ENCODE peak calls at places on chromosomes 5 and 9, in eight cellular contexts. One of them, this sample, is unnamed.

GRCh38 chr5:107257885-107258520 is 412.7 kb downstream of the EFNA5 start:
- ATAC-seq in central memory CD8-positive, alpha-beta T cell: no peak
- ATAC-seq in CD4-positive, alpha-beta T cell: no peak
- ATAC-seq in activated CD8-positive, alpha-beta T cell treated with anti-CD3 and anti-CD28 coated beads for 36 hours: no peak
- ATAC-seq in T-helper 17 cell: no peak
- ATAC-seq in effector memory CD8-positive, alpha-beta T cell: no peak
- ATAC-seq in natural killer cell: no peak
- ATAC-seq in left ventricle myocardium superior: no peak
- ATAC-seq in this sample: no peak

GRCh38 chr5:137560414-137560813 is 61.3 kb upstream of the SPOCK1 start:
- ATAC-seq in activated CD8-positive, alpha-beta T cell treated with anti-CD3 and anti-CD28 coated beads for 36 hours: no peak
- ATAC-seq in left ventricle myocardium superior: no peak
- ATAC-seq in T-helper 17 cell: no peak
- ATAC-seq in CD4-positive, alpha-beta T cell: no peak
- ATAC-seq in central memory CD8-positive, alpha-beta T cell: no peak
- ATAC-seq in effector memory CD8-positive, alpha-beta T cell: no peak
- ATAC-seq in natural killer cell: no peak
- ATAC-seq in this sample: no peak

GRCh38 chr9:126482361-126483044 is 131.2 kb upstream of the LMX1B start:
- ATAC-seq in T-helper 17 cell: no peak
- ATAC-seq in natural killer cell: peak; percentile 48
- ATAC-seq in left ventricle myocardium superior: peak; percentile 41
- ATAC-seq in CD4-positive, alpha-beta T cell: no peak
- ATAC-seq in effector memory CD8-positive, alpha-beta T cell: no peak
- ATAC-seq in central memory CD8-positive, alpha-beta T cell: no peak
- ATAC-seq in activated CD8-positive, alpha-beta T cell treated with anti-CD3 and anti-CD28 coated beads for 36 hours: no peak
- ATAC-seq in this sample: no peak

GRCh38 chr5:126422994-126423788 is at the start of gene GRAMD2B:
- ATAC-seq in T-helper 17 cell: peak; percentile 95
- ATAC-seq in CD4-positive, alpha-beta T cell: peak; percentile 95
- ATAC-seq in activated CD8-positive, alpha-beta T cell treated with anti-CD3 and anti-CD28 coated beads for 36 hours: peak; percentile 92
- ATAC-seq in natural killer cell: peak; percentile 92
- ATAC-seq in central memory CD8-positive, alpha-beta T cell: peak; percentile 97
- ATAC-seq in effector memory CD8-positive, alpha-beta T cell: peak; percentile 94
- ATAC-seq in left ventricle myocardium superior: peak; percentile 98
- ATAC-seq in this sample: peak; percentile 92

GRCh38 chr5:28542968-28543367 is 1504.6 kb upstream of the CDH9 start:
- ATAC-seq in left ventricle myocardium superior: no peak
- ATAC-seq in natural killer cell: no peak
- ATAC-seq in CD4-positive, alpha-beta T cell: no peak
- ATAC-seq in central memory CD8-positive, alpha-beta T cell: no peak
- ATAC-seq in T-helper 17 cell: no peak
- ATAC-seq in activated CD8-positive, alpha-beta T cell treated with anti-CD3 and anti-CD28 coated beads for 36 hours: no peak
- ATAC-seq in effector memory CD8-positive, alpha-beta T cell: no peak
- ATAC-seq in this sample: no peak

GRCh38 chr9:115469826-115470225 is 351.9 kb upstream of the TNC start:
- ATAC-seq in CD4-positive, alpha-beta T cell: no peak
- ATAC-seq in natural killer cell: no peak
- ATAC-seq in activated CD8-positive, alpha-beta T cell treated with anti-CD3 and anti-CD28 coated beads for 36 hours: no peak
- ATAC-seq in left ventricle myocardium superior: no peak
- ATAC-seq in central memory CD8-positive, alpha-beta T cell: no peak
- ATAC-seq in T-helper 17 cell: no peak
- ATAC-seq in effector memory CD8-positive, alpha-beta T cell: no peak
- ATAC-seq in this sample: no peak

GRCh38 chr9:136171009-136171800 is 33.7 kb downstream of the LHX3 start:
- ATAC-seq in T-helper 17 cell: no peak
- ATAC-seq in left ventricle myocardium superior: no peak
- ATAC-seq in central memory CD8-positive, alpha-beta T cell: no peak
- ATAC-seq in activated CD8-positive, alpha-beta T cell treated with anti-CD3 and anti-CD28 coated beads for 36 hours: no peak
- ATAC-seq in CD4-positive, alpha-beta T cell: no peak
- ATAC-seq in natural killer cell: no peak
- ATAC-seq in effector memory CD8-positive, alpha-beta T cell: no peak
- ATAC-seq in this sample: no peak

GRCh38 chr5:88474574-88474973 is 205.9 kb upstream of the TMEM161B start:
- ATAC-seq in CD4-positive, alpha-beta T cell: no peak
- ATAC-seq in central memory CD8-positive, alpha-beta T cell: no peak
- ATAC-seq in left ventricle myocardium superior: no peak
- ATAC-seq in T-helper 17 cell: no peak
- ATAC-seq in activated CD8-positive, alpha-beta T cell treated with anti-CD3 and anti-CD28 coated beads for 36 hours: no peak
- ATAC-seq in natural killer cell: no peak
- ATAC-seq in effector memory CD8-positive, alpha-beta T cell: no peak
- ATAC-seq in this sample: no peak

GRCh38 chr9:88586452-88586851 is 51.5 kb downstream of the NXNL2 start:
- ATAC-seq in T-helper 17 cell: no peak
- ATAC-seq in activated CD8-positive, alpha-beta T cell treated with anti-CD3 and anti-CD28 coated beads for 36 hours: no peak
- ATAC-seq in effector memory CD8-positive, alpha-beta T cell: no peak
- ATAC-seq in CD4-positive, alpha-beta T cell: no peak
- ATAC-seq in natural killer cell: no peak
- ATAC-seq in left ventricle myocardium superior: no peak
- ATAC-seq in central memory CD8-positive, alpha-beta T cell: no peak
- ATAC-seq in this sample: no peak

GRCh38 chr5:176994460-176995121 is 12.0 kb downstream of the UIMC1 start:
- ATAC-seq in CD4-positive, alpha-beta T cell: no peak
- ATAC-seq in central memory CD8-positive, alpha-beta T cell: no peak
- ATAC-seq in natural killer cell: no peak
- ATAC-seq in left ventricle myocardium superior: peak; percentile 73
- ATAC-seq in activated CD8-positive, alpha-beta T cell treated with anti-CD3 and anti-CD28 coated beads for 36 hours: no peak
- ATAC-seq in effector memory CD8-positive, alpha-beta T cell: no peak
- ATAC-seq in T-helper 17 cell: peak; percentile 61
- ATAC-seq in this sample: peak; percentile 91

GRCh38 chr5:128494516-128494915 is 43.5 kb downstream of the FBN2 start:
- ATAC-seq in effector memory CD8-positive, alpha-beta T cell: no peak
- ATAC-seq in natural killer cell: no peak
- ATAC-seq in left ventricle myocardium superior: no peak
- ATAC-seq in activated CD8-positive, alpha-beta T cell treated with anti-CD3 and anti-CD28 coated beads for 36 hours: no peak
- ATAC-seq in central memory CD8-positive, alpha-beta T cell: no peak
- ATAC-seq in T-helper 17 cell: no peak
- ATAC-seq in CD4-positive, alpha-beta T cell: no peak
- ATAC-seq in this sample: no peak

GRCh38 chr9:70610287-70610644 is 195.8 kb upstream of the KLF9 start:
- ATAC-seq in T-helper 17 cell: no peak
- ATAC-seq in central memory CD8-positive, alpha-beta T cell: peak; percentile 32
- ATAC-seq in natural killer cell: peak; percentile 87
- ATAC-seq in activated CD8-positive, alpha-beta T cell treated with anti-CD3 and anti-CD28 coated beads for 36 hours: no peak
- ATAC-seq in left ventricle myocardium superior: no peak
- ATAC-seq in CD4-positive, alpha-beta T cell: no peak
- ATAC-seq in effector memory CD8-positive, alpha-beta T cell: peak; percentile 21
- ATAC-seq in this sample: no peak

GRCh38 chr9:124210697-124211096 is 47.1 kb upstream of the NEK6 start:
- ATAC-seq in activated CD8-positive, alpha-beta T cell treated with anti-CD3 and anti-CD28 coated beads for 36 hours: peak; percentile 94
- ATAC-seq in left ventricle myocardium superior: no peak
- ATAC-seq in effector memory CD8-positive, alpha-beta T cell: no peak
- ATAC-seq in T-helper 17 cell: peak; percentile 48
- ATAC-seq in central memory CD8-positive, alpha-beta T cell: no peak
- ATAC-seq in CD4-positive, alpha-beta T cell: no peak
- ATAC-seq in natural killer cell: no peak
- ATAC-seq in this sample: peak; percentile 83

GRCh38 chr5:113212244-113212920 is 222.4 kb downstream of the TSSK1B start:
- ATAC-seq in effector memory CD8-positive, alpha-beta T cell: no peak
- ATAC-seq in activated CD8-positive, alpha-beta T cell treated with anti-CD3 and anti-CD28 coated beads for 36 hours: no peak
- ATAC-seq in natural killer cell: no peak
- ATAC-seq in CD4-positive, alpha-beta T cell: no peak
- ATAC-seq in left ventricle myocardium superior: peak; percentile 70
- ATAC-seq in central memory CD8-positive, alpha-beta T cell: no peak
- ATAC-seq in T-helper 17 cell: no peak
- ATAC-seq in this sample: no peak

GRCh38 chr5:146548781-146549449 is 32.9 kb upstream of the GPR151 start:
- ATAC-seq in effector memory CD8-positive, alpha-beta T cell: no peak
- ATAC-seq in natural killer cell: no peak
- ATAC-seq in central memory CD8-positive, alpha-beta T cell: no peak
- ATAC-seq in CD4-positive, alpha-beta T cell: no peak
- ATAC-seq in activated CD8-positive, alpha-beta T cell treated with anti-CD3 and anti-CD28 coated beads for 36 hours: no peak
- ATAC-seq in left ventricle myocardium superior: no peak
- ATAC-seq in T-helper 17 cell: no peak
- ATAC-seq in this sample: no peak

GRCh38 chr5:174520420-174521396 is 203.7 kb upstream of the MSX2 start:
- ATAC-seq in activated CD8-positive, alpha-beta T cell treated with anti-CD3 and anti-CD28 coated beads for 36 hours: no peak
- ATAC-seq in T-helper 17 cell: no peak
- ATAC-seq in effector memory CD8-positive, alpha-beta T cell: no peak
- ATAC-seq in CD4-positive, alpha-beta T cell: no peak
- ATAC-seq in natural killer cell: no peak
- ATAC-seq in left ventricle myocardium superior: no peak
- ATAC-seq in central memory CD8-positive, alpha-beta T cell: no peak
- ATAC-seq in this sample: no peak

GRCh38 chr5:6356578-6357164 is 21.7 kb downstream of the MED10 start:
- ATAC-seq in activated CD8-positive, alpha-beta T cell treated with anti-CD3 and anti-CD28 coated beads for 36 hours: no peak
- ATAC-seq in effector memory CD8-positive, alpha-beta T cell: no peak
- ATAC-seq in CD4-positive, alpha-beta T cell: no peak
- ATAC-seq in left ventricle myocardium superior: no peak
- ATAC-seq in T-helper 17 cell: no peak
- ATAC-seq in natural killer cell: no peak
- ATAC-seq in central memory CD8-positive, alpha-beta T cell: no peak
- ATAC-seq in this sample: no peak

GRCh38 chr5:16492398-16493175 is 27.0 kb upstream of the ZNF622 start:
- ATAC-seq in central memory CD8-positive, alpha-beta T cell: no peak
- ATAC-seq in T-helper 17 cell: no peak
- ATAC-seq in activated CD8-positive, alpha-beta T cell treated with anti-CD3 and anti-CD28 coated beads for 36 hours: no peak
- ATAC-seq in effector memory CD8-positive, alpha-beta T cell: no peak
- ATAC-seq in left ventricle myocardium superior: peak; percentile 77
- ATAC-seq in CD4-positive, alpha-beta T cell: no peak
- ATAC-seq in natural killer cell: no peak
- ATAC-seq in this sample: no peak

GRCh38 chr5:94361832-94362754 is 256.3 kb downstream of the KIAA0825 start:
- ATAC-seq in effector memory CD8-positive, alpha-beta T cell: no peak
- ATAC-seq in activated CD8-positive, alpha-beta T cell treated with anti-CD3 and anti-CD28 coated beads for 36 hours: no peak
- ATAC-seq in T-helper 17 cell: no peak
- ATAC-seq in left ventricle myocardium superior: no peak
- ATAC-seq in CD4-positive, alpha-beta T cell: no peak
- ATAC-seq in natural killer cell: no peak
- ATAC-seq in central memory CD8-positive, alpha-beta T cell: no peak
- ATAC-seq in this sample: no peak

This sample was measured in stimulated activated memory B cell treated with anti-CD40 and anti-IgM and Interleukin-4, amounts not matched to agents 10 μg/mL and 1 μg/mL and 100 μg/mL, for 72 hours.